ENCODE peak calls at places on chromosomes 7 and 10, in eight cellular contexts. T is mesenchymal stem cell, Z is body of pancreas, W is OCI-LY7, V is mucosa of descending colon, Q is A549, C is BE2C, N is heart right ventricle. J is an unnamed sample. For H3K4me1, the result is how much of the 10 kb centered on the place peaks cover.

GRCh38 chr10:133351408-133352318 is 4.5 kb downstream of the PRAP1 start:
- DNase-seq in T (no peak), Z (no peak), W (no peak), V (peak), Q (no peak), C (no peak), N (no peak), J (no peak)

GRCh38 chr7:120858299-120858636 is 324 bp upstream of the TSPAN12 start:
- DNase-seq in T (no peak), Z (no peak), W (no peak), V (no peak), Q (no peak), C (no peak), N (no peak), J (no peak)

GRCh38 chr10:5829267-5829666 is 16.0 kb upstream of the GDI2 start:
- DNase-seq in T (no peak), Z (peak), W (no peak), V (no peak), Q (no peak), C (no peak), N (no peak), J (no peak)

GRCh38 chr10:118046491-118047362 is at the start of gene RAB11FIP2:
- DNase-seq in T (peak), Z (peak), W (peak), V (peak), Q (peak), C (peak), N (peak), J (peak)

GRCh38 chr10:77946084-77946483 is 19.5 kb upstream of the DLG5 start:
- DNase-seq in T (no peak), Z (no peak), W (no peak), V (no peak), Q (peak), C (no peak), N (no peak), J (no peak)

GRCh38 chr10:107889101-107889500 is 724.6 kb upstream of the SORCS1 start:
- DNase-seq in T (no peak), Z (no peak), W (no peak), V (no peak), Q (no peak), C (no peak), N (no peak), J (no peak)

GRCh38 chr7:108012499-108013430 is 9.8 kb upstream of the LAMB1 start:
- DNase-seq in T (no peak), Z (no peak), W (no peak), V (no peak), Q (peak), C (no peak), N (no peak), J (no peak)

GRCh38 chr10:4262870-4263269 is 477.9 kb upstream of the KLF6 start:
- DNase-seq in T (no peak), Z (no peak), W (no peak), V (no peak), Q (no peak), C (no peak), N (no peak), J (no peak)

GRCh38 chr10:114680557-114681117 is 22.6 kb upstream of the ABLIM1 start:
- DNase-seq in T (no peak), Z (no peak), W (no peak), V (no peak), Q (no peak), C (no peak), N (no peak), J (no peak)

GRCh38 chr7:69419928-69420327 is 178.3 kb upstream of the AUTS2 start:
- DNase-seq in T (peak), Z (no peak), W (no peak), V (no peak), Q (peak), C (no peak), N (no peak), J (no peak)

GRCh38 chr7:821688-822087 is 10.6 kb upstream of the SUN1 start:
- DNase-seq in T (no peak), Z (no peak), W (no peak), V (peak), Q (no peak), C (no peak), N (no peak), J (no peak)
- H3K4me1 ChIP-seq in T (under half), Z (under half), W (under half), V (under half), Q (under half), C (under half), N (half or more), J (under half)

DNA sequence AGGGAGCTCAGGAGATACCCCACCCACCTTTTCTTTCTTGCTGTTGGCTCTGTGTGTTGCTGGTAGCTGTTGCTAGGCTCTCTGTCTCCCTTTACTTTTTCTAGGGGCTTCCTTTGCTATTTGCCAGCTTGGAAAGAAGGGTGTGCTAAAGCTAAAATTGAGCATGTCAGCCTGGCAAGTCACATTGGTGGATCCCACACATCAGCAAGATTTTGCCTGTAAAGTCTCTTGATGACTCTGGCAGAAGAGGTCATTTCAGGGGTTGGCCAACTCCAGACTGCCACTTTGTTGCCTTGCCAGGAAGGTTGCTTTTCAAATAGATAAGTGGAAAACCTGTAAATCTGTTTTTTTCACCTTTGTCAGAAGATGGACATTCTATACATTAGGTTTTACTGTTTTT is 9.9 kb downstream of the CCNY start:
- DNase-seq in T (no peak), Z (no peak), W (no peak), V (no peak), Q (no peak), C (no peak), N (no peak), J (no peak)
- H3K4me1 ChIP-seq in T (under half), Z (under half), W (under half), V (under half), Q (under half), C (under half), N (half or more), J (under half)

GRCh38 chr10:79133386-79133785 is 64.6 kb downstream of the ZMIZ1 start:
- DNase-seq in T (peak), Z (no peak), W (no peak), V (no peak), Q (no peak), C (no peak), N (no peak), J (no peak)

GRCh38 chr10:79130846-79131245 is 62.1 kb downstream of the ZMIZ1 start:
- DNase-seq in T (peak), Z (no peak), W (no peak), V (no peak), Q (no peak), C (no peak), N (no peak), J (no peak)

GRCh38 chr10:79130255-79130654 is 61.5 kb downstream of the ZMIZ1 start:
- DNase-seq in T (no peak), Z (no peak), W (no peak), V (no peak), Q (no peak), C (no peak), N (no peak), J (no peak)

GRCh38 chr10:79132681-79133381 is 64.1 kb downstream of the ZMIZ1 start:
- DNase-seq in T (peak), Z (no peak), W (peak), V (no peak), Q (no peak), C (peak), N (no peak), J (no peak)

GRCh38 chr10:79131730-79132644 is 63.2 kb downstream of the ZMIZ1 start:
- DNase-seq in T (no peak), Z (no peak), W (peak), V (no peak), Q (no peak), C (no peak), N (no peak), J (no peak)
- H3K4me1 ChIP-seq in T (half or more), Z (half or more), W (half or more), V (under half), Q (half or more), C (half or more), N (half or more), J (under half)

GRCh38 chr10:84432891-84433290 is 104.5 kb downstream of the CCSER2 start:
- DNase-seq in T (no peak), Z (no peak), W (no peak), V (no peak), Q (no peak), C (no peak), N (no peak), J (no peak)
- H3K4me1 ChIP-seq in T (under half), Z (under half), W (under half), V (under half), Q (under half), C (under half), N (half or more), J (under half)

GRCh38 chr10:13704969-13705368 is 118.2 kb downstream of the PRPF18 start:
- DNase-seq in T (no peak), Z (no peak), W (no peak), V (no peak), Q (no peak), C (no peak), N (no peak), J (no peak)
- H3K4me1 ChIP-seq in T (under half), Z (under half), W (under half), V (under half), Q (under half), C (under half), N (half or more), J (under half)

GRCh38 chr10:124725791-124726190 is 18.4 kb downstream of the FAM53B start:
- DNase-seq in T (no peak), Z (no peak), W (no peak), V (no peak), Q (no peak), C (no peak), N (no peak), J (no peak)
- H3K4me1 ChIP-seq in T (under half), Z (under half), W (half or more), V (half or more), Q (under half), C (under half), N (half or more), J (under half)

DNA sequence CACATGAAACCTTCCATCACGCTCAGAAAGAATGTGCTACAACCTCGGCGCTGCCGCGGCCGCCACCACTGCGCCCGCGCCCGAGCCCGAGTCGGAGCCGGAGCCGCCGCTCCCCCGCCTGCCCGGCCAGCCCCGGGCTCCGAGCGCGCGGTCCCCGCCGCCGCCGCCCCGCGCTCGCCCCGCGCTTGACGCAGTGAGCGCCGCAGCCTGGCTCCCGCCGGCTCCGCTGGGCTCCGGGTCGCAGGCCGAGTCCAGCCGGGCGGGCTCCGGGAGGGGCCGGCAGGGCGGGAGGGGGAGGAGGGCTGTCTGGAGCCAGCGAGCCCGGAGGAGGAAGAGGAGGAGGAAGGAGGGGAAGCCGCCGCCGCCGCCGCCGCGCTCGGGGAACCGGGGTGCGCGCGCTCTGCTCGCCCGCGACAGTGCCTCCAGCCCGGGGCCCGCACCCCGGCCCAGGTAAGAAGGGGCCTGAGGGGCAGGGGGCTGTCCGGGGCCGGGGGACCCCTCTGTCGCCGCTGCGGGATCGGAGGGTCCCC is 4.3 kb upstream of the ELFN1 start:
- DNase-seq in T (peak), Z (peak), W (no peak), V (peak), Q (peak), C (peak), N (peak), J (no peak)
- H3K4me1 ChIP-seq in T (half or more), Z (half or more), W (under half), V (under half), Q (under half), C (under half), N (half or more), J (under half)

GRCh38 chr7:154330318-154330717 is 278.1 kb downstream of the DPP6 start:
- DNase-seq in T (no peak), Z (no peak), W (no peak), V (no peak), Q (no peak), C (peak), N (no peak), J (no peak)

GRCh38 chr7:154336295-154336694 is 284.1 kb downstream of the DPP6 start:
- DNase-seq in T (no peak), Z (no peak), W (no peak), V (no peak), Q (no peak), C (no peak), N (no peak), J (no peak)

GRCh38 chr7:154338709-154339108 is 286.5 kb downstream of the DPP6 start:
- DNase-seq in T (no peak), Z (no peak), W (no peak), V (no peak), Q (no peak), C (no peak), N (no peak), J (no peak)

GRCh38 chr7:154332776-154333175 is 280.6 kb downstream of the DPP6 start:
- DNase-seq in T (no peak), Z (no peak), W (no peak), V (no peak), Q (no peak), C (no peak), N (no peak), J (no peak)
- H3K4me1 ChIP-seq in T (under half), Z (under half), W (under half), V (under half), Q (under half), C (under half), N (under half), J (under half)

DNA sequence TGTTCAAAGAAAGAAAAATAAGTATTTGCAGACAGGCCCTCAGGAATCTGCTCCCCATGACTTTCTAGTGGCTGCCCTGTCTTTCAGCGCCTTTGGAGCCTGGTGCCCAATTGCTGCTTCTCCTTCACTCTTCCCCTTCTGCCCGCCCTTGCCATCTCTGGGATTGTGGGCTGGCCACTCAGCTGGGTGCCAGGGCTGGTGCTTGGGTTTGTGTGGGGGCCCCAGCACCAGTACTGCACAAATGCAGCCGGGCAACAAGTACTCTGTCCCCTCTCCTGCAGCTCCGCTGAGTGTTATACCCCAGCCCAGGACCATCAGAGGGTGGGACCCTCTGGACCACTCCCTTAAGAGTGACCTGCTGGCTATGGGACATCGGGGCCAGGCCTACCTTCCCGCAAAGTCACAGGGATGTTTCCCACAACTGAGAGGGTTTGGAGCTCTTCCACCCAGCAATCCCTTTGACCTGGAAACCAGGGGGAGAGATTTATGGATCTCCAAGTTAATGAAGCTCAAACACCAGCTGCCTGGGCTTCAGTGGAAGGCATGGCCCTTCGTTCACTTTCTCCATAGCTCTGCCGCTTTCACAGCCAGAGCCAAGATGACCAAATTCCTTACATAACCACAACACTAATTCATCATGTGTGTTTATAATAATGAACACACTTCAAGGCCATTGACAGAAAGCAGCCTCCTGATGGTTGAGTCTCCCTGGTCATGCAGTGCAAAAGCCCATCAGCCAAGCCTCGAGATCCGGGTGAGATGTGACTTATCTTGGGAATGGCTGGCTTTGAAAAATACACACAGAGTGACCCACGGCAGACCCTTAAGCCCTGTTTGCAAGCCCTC is 313.9 kb upstream of the ZNF32 start:
- DNase-seq in T (peak), Z (no peak), W (no peak), V (no peak), Q (no peak), C (no peak), N (peak), J (no peak)
- H3K4me1 ChIP-seq in T (under half), Z (under half), W (under half), V (under half), Q (under half), C (under half), N (half or more), J (under half)